ENCODE peak calls at places on chromosome 21, in six cellular contexts. Y is fibroblast of lung, E is PC-3, O is K562, M is DND-41, W is mammary epithelial cell. J is an unnamed sample.

GRCh38 chr21:29520146-29520545 is 221.4 kb downstream of the BACH1 start:
- DNase-seq in Y (no peak), W (no peak), M (no peak), O (no peak), E (no peak), J (no peak)

GRCh38 chr21:37483776-37484175 is 117.2 kb downstream of the DYRK1A start:
- DNase-seq in W (no peak), O (no peak), E (no peak), Y (no peak), M (no peak), J (no peak)

GRCh38 chr21:26961704-26962103 is 5.2 kb downstream of the ADAMTS5 start:
- DNase-seq in O (peak; percentile 25), Y (no peak), M (no peak), E (peak; percentile 28), W (no peak), J (peak; percentile 26)

GRCh38 chr21:43916691-43917514 is 51.9 kb downstream of the AGPAT3 start:
- DNase-seq in Y (peak; percentile 35), E (no peak), M (peak; percentile 61), W (peak; percentile 35), O (peak; percentile 75), J (no peak)

GRCh38 chr21:37874481-37874880 is 41.8 kb downstream of the KCNJ6 start:
- DNase-seq in W (no peak), O (no peak), M (no peak), Y (no peak), E (no peak), J (no peak)

GRCh38 chr21:14603202-14603601 is 57.1 kb upstream of the SAMSN1 start:
- DNase-seq in M (no peak), E (peak; percentile 67), Y (peak; percentile 52), W (peak; percentile 76), O (no peak), J (no peak)

GRCh38 chr21:14889080-14889805 is 175.6 kb downstream of the NRIP1 start:
- DNase-seq in W (peak; percentile 69), M (no peak), E (peak; percentile 71), Y (peak; percentile 80), O (no peak), J (peak; percentile 44)

GRCh38 chr21:39452207-39452964 is 616 bp downstream of the SH3BGR start:
- DNase-seq in Y (peak; percentile 81), M (no peak), O (no peak), E (no peak), W (peak; percentile 14), J (no peak)

GRCh38 chr21:29656504-29657227 is 283.1 kb downstream of the GRIK1 start:
- DNase-seq in O (peak; percentile 62), Y (peak; percentile 78), M (no peak), W (peak; percentile 64), E (peak; percentile 54), J (no peak)

GRCh38 chr21:44399151-44399954 is 45.9 kb downstream of the TRPM2 start:
- DNase-seq in M (no peak), Y (no peak), E (no peak), W (no peak), O (no peak), J (no peak)

GRCh38 chr21:29350246-29350779 is 51.6 kb downstream of the BACH1 start:
- DNase-seq in M (no peak), Y (no peak), W (no peak), O (no peak), E (no peak), J (no peak)

GRCh38 chr21:14084701-14085100 is 126.1 kb downstream of the LIPI start:
- DNase-seq in O (no peak), Y (no peak), E (no peak), W (no peak), M (no peak), J (no peak)

GRCh38 chr21:36860736-36861594 is 105.5 kb downstream of the HLCS start:
- DNase-seq in M (no peak), W (peak; percentile 52), O (peak; percentile 27), E (peak; percentile 95), Y (peak; percentile 20), J (peak; percentile 33)

GRCh38 chr21:30306821-30307330 is 13.2 kb downstream of the KRTAP26-1 start:
- DNase-seq in M (no peak), W (no peak), Y (no peak), E (no peak), O (no peak), J (no peak)

GRCh38 chr21:37658121-37658993 is 257.9 kb downstream of the KCNJ6 start:
- DNase-seq in O (no peak), E (no peak), Y (no peak), W (no peak), M (no peak), J (no peak)

GRCh38 chr21:36265431-36265830 is 54.6 kb upstream of the MORC3 start:
- DNase-seq in O (no peak), M (no peak), Y (no peak), W (no peak), E (no peak), J (no peak)

GRCh38 chr21:27425172-27425571 is 458.3 kb upstream of the ADAMTS5 start:
- DNase-seq in W (no peak), Y (no peak), E (no peak), M (no peak), O (no peak), J (no peak)

GRCh38 chr21:29829514-29830255 is 110.1 kb downstream of the GRIK1 start:
- DNase-seq in O (no peak), Y (peak; percentile 21), W (peak; percentile 1), M (no peak), E (no peak), J (no peak)

GRCh38 chr21:36551731-36552457 is 72.0 kb upstream of the CLDN14 start:
- DNase-seq in M (no peak), E (no peak), O (no peak), Y (peak; percentile 45), W (no peak), J (no peak)

GRCh38 chr21:39077816-39078215 is 105.4 kb downstream of the PSMG1 start:
- DNase-seq in E (no peak), Y (no peak), M (no peak), W (no peak), O (no peak), J (no peak)

GRCh38 chr21:17610862-17611261 is 1.8 kb downstream of the BTG3 start:
- DNase-seq in E (no peak), O (no peak), Y (no peak), W (peak; percentile 12), M (no peak), J (peak; percentile 42)

GRCh38 chr21:38660333-38661295 is 145.1 kb upstream of the ETS2 start:
- DNase-seq in M (no peak), Y (no peak), W (no peak), O (no peak), E (no peak), J (peak; percentile 53)

GRCh38 chr21:36698160-36699025 is 522 bp upstream of the SIM2 start:
- DNase-seq in M (no peak), Y (no peak), E (peak; percentile 73), W (no peak), O (no peak), J (no peak)

GRCh38 chr21:26800455-26801454 is 44.5 kb downstream of the ADAMTS1 start:
- DNase-seq in W (no peak), O (no peak), Y (peak; percentile 74), M (no peak), E (no peak), J (no peak)

DNA sequence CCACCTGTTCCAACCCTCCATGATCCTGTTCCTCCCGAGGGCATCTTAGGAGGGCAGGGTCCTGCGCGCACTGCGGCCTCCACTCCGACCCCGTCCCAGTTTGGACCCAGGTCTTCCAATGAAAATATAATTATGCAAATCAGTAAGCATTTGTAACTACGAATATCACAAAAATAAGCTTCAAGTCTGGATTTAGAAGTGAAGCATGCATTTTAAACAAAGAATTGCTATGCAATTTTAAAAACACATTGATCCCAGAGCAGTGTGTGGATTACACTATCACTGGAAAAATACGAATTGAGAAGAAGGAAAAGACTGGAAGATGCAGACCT is 673 bp downstream of the PRMT2 start:
- DNase-seq in E (peak; percentile 2), M (no peak), W (no peak), Y (no peak), O (no peak), J (no peak)
- H3K4me3 ChIP-seq in E (peak overlapping the region; percentile 90), M (peak overlapping the region; percentile 38), W (peak overlapping the region; percentile 100), Y (peak overlapping the region; percentile 96), O (peak overlapping the region; percentile 63), J (peak overlapping the region; percentile 60)

DNA sequence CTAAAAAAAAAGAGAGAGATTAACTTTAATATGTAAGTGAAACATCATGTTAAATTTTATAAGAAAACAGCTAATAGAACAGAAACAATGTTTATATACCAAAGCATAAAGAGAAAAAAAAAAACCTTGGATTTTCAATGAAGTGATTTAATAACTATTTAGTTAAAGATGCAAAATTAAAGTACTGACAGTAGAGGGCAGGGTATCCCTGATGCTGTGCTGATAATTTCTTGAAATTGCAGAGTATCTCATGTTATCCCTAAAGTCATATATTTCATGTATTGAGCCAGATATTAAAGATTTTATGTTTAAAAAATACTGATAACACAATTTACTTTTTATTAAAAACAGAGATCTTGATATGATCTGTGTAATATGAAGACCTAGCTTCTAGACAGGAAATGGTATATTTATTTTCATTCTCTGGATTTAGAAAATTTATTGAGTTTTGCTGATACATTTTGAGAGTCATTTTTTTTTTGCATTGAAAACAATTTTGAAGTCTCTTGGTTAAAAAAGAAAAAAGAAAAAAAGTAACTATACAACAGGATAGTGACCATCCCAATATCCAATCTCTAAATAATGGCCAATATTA is 273.2 kb downstream of the USP25 start:
- DNase-seq in W (no peak), O (no peak), M (no peak), E (peak; percentile 58), Y (peak; percentile 66), J (no peak)
- TF ChIP-seq CTCF in W (peak; percentile 17), O (no peak), M (peak; percentile 38), E (peak; percentile 78), Y (peak; percentile 17), J (no peak)

GRCh38 chr21:25458484-25458883 is 148.8 kb downstream of the MRPL39 start:
- DNase-seq in Y (no peak), O (no peak), W (no peak), E (no peak), M (no peak), J (no peak)
- H3K9ac ChIP-seq in Y (no peak overlapping the region), O (no peak overlapping the region), W (no peak overlapping the region), E (no peak overlapping the region), M (no peak overlapping the region), J (no peak overlapping the region)

GRCh38 chr21:42746593-42747266 is 93.3 kb downstream of the PDE9A start:
- DNase-seq in W (no peak), E (no peak), M (no peak), Y (no peak), O (no peak), J (no peak)

GRCh38 chr21:42745511-42746239 is 92.3 kb downstream of the PDE9A start:
- DNase-seq in Y (no peak), O (no peak), W (no peak), M (no peak), E (no peak), J (no peak)

GRCh38 chr21:42744520-42745445 is 91.4 kb downstream of the PDE9A start:
- DNase-seq in M (no peak), Y (no peak), O (no peak), W (no peak), E (no peak), J (no peak)

GRCh38 chr21:42747267-42747701 is 93.9 kb downstream of the PDE9A start:
- DNase-seq in W (no peak), E (no peak), O (no peak), Y (no peak), M (no peak), J (no peak)

DNA sequence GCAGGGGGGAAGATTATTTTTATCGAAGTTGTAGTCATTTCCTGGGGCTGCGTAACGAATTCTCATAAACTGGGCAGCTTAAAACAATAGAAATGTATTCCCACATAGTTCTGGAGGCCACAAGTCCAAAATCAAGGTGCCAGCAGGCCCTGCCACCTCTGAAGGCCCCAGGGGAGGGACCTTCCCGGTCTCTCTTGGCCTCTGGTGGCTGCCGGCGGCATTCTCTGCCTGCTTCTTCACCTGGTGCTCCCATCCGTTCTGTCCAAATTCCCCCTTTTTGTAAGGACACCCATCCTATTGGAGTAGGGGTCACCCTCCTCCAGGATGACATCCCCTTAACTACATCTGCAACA is 92.8 kb downstream of the PDE9A start:
- DNase-seq in O (no peak), W (no peak), Y (no peak), M (no peak), E (no peak), J (no peak)
- H3K4me3 ChIP-seq in O (no peak overlapping the region), W (no peak overlapping the region), Y (no peak overlapping the region), M (no peak overlapping the region), E (no peak overlapping the region), J (no peak overlapping the region)

J was measured in colonic mucosa.